ENCODE peak calls at places on chromosome 10, in four cellular contexts. G, C, A and Z are unnamed samples.

GRCh38 chr10:63712717-63713115 is 191.5 kb downstream of the REEP3 start:
- DNase-seq in C (no peak), A (no peak), G (no peak), Z (no peak)

GRCh38 chr10:42926831-42927230 is 144.2 kb downstream of the BMS1 start:
- DNase-seq in A (peak), C (peak), G (no peak), Z (no peak)

GRCh38 chr10:117272195-117273076 is 31.5 kb downstream of the SLC18A2 start:
- DNase-seq in C (no peak), G (no peak), A (no peak), Z (no peak)

GRCh38 chr10:123117644-123118409 is 17.9 kb upstream of the HMX3 start:
- DNase-seq in G (no peak), C (no peak), A (peak), Z (no peak)

GRCh38 chr10:86258488-86258887 is 108.1 kb downstream of the GRID1 start:
- DNase-seq in A (no peak), C (no peak), G (peak), Z (no peak)

GRCh38 chr10:94216201-94216600 is 146.5 kb downstream of the NOC3L start:
- DNase-seq in A (no peak), C (no peak), G (no peak), Z (no peak)

GRCh38 chr10:127937915-127938440 is 31.1 kb downstream of the PTPRE start:
- DNase-seq in C (no peak), G (no peak), A (no peak), Z (no peak)

GRCh38 chr10:97713828-97714400 is 384 bp downstream of the MARVELD1 start:
- DNase-seq in C (peak), G (peak), A (peak), Z (peak)

GRCh38 chr10:561721-562120 is 127.7 kb downstream of the DIP2C start:
- DNase-seq in A (no peak), G (no peak), C (no peak), Z (no peak)

GRCh38 chr10:86960003-86960862 is 1.8 kb downstream of the SNCG start:
- DNase-seq in A (peak), C (no peak), G (no peak), Z (peak)

GRCh38 chr10:95289003-95289920 is 1.5 kb downstream of the PDLIM1 start:
- DNase-seq in G (no peak), C (no peak), A (peak), Z (no peak)

GRCh38 chr10:62459500-62459899 is 85.3 kb downstream of the ZNF365 start:
- DNase-seq in A (no peak), G (no peak), C (no peak), Z (no peak)

GRCh38 chr10:132449826-132450211 is 52.8 kb downstream of the PWWP2B start:
- DNase-seq in G (no peak), A (no peak), C (no peak), Z (no peak)

GRCh38 chr10:71661942-71662341 is 57.6 kb downstream of the C10orf105 start:
- DNase-seq in A (no peak), C (no peak), G (no peak), Z (no peak)

GRCh38 chr10:110212119-110213006 is 5.0 kb downstream of the MXI1 start:
- DNase-seq in G (no peak), A (no peak), C (no peak), Z (no peak)

DNA sequence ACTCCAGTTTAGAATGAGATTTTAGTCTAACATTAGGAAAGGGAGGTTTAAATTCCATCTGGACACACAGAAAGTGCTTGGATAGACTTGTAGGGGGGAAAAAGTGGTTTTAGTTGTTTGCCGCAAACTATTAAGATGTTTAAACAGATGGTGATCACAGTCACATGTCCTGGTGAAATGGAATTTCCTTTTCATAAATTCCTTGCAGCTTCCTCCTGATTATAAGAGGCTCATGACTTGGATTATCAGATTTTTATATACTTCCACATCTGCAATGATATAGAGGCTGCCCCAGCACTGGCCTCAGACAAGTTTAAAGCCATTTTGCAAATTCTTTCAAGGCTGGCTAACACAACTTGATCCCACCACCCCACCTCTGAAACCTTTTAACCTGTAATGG is 106.4 kb upstream of the ARMC3 start:
- DNase-seq in C (no peak), G (peak), A (no peak), Z (peak)
- H2AFZ ChIP-seq in C (no peak), G (no peak), A (no peak), Z (peak)

DNA sequence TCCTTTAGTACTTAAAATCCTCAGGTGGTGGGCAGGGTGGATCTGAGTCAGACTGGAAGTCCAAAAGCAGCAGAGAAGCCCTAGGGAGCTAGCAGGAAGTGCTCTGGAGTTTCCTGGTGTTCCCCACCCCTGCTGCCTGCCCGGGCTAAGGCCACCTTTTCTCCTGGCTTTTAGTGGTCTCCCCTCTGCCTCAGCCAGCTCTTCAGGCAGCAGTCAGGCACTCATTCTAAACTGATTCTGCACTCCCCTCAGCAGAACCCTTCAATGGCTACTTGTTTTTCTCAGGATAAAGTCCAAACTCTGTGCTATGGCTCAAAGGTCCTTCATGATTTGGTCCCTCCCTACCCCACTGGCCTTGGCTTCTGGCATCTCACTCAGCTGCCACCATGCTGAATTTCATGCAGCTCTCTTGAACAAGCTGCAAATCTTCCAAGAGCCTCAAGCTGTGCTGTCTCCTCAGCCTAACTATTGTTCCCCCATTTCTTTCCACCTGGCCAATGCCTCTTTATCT is 28.9 kb upstream of the DNMBP start:
- DNase-seq in A (no peak), C (no peak), G (no peak), Z (no peak)
- H2AFZ ChIP-seq in A (peak), C (peak), G (peak), Z (peak)

DNA sequence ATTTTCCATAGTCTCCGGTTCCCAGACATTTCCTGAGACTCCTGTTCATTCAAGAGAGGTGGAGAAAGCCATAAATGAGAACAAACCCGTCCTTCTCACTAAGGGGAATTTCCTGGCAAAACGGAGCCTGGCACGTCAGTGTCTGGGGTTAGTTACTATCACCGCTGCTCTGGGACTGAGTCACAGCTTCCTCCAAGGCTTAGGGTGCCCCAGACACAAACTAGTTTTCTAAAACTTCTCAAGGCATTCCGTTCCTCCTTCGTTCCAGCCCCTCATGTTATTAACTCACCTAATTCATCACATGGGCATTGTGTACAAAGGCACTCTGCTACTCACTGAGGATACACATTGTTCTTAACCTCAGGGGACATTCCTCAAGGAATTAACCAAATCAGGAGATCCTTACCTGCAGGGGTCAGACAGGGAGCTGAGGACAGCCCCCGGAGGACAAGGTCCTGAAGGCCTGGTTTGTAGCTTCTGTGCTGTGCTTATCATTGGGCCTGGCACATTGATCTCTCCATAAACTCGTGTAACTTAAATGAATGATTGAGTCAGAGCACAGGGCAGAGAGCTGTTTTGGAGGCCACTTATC is 103.0 kb upstream of the KLF6 start:
- DNase-seq in G (peak), A (peak), C (peak), Z (peak)
- H2AFZ ChIP-seq in G (no peak), A (no peak), C (peak), Z (peak)

GRCh38 chr10:77932016-77932715 is 5.6 kb upstream of the DLG5 start:
- DNase-seq in G (no peak), C (no peak), A (no peak), Z (no peak)
- H2AFZ ChIP-seq in G (no peak), C (no peak), A (no peak), Z (no peak)

DNA sequence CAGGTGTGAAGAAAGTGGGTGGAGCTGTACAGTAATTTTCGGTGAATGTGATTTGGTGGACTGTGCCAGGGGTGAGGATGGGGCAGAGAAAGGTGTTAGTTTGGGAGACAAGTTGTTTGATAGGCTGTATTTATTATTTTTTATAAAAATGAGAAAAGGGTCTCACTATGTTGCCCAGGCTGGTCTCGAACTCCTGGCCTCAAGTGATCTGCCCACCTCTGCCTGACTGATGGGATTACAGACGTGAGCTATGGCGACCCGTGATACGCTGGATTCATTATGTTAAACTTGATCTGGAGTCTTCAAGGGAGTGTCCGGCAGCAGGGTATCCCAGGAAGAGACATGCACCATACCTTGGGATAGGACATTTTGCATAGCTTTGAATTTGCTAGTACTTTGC is 1.3 kb downstream of the KAT6B start:
- DNase-seq in A (no peak), G (no peak), C (no peak), Z (no peak)
- H2AFZ ChIP-seq in A (no peak), G (no peak), C (no peak), Z (no peak)

GRCh38 chr10:78623577-78624215 is 445.1 kb upstream of the ZMIZ1 start:
- DNase-seq in C (no peak), A (no peak), G (peak), Z (peak)
- H2AFZ ChIP-seq in C (no peak), A (no peak), G (no peak), Z (no peak)

GRCh38 chr10:30749368-30749767 is 119.8 kb upstream of the LYZL2 start:
- DNase-seq in C (no peak), G (no peak), A (no peak), Z (no peak)
- H2AFZ ChIP-seq in C (no peak), G (no peak), A (no peak), Z (no peak)

GRCh38 chr10:96608262-96608661 is 21.4 kb upstream of the TM9SF3 start:
- DNase-seq in A (no peak), C (no peak), G (no peak), Z (no peak)

GRCh38 chr10:96608815-96609214 is 22.0 kb upstream of the TM9SF3 start:
- DNase-seq in G (no peak), C (peak), A (no peak), Z (no peak)

GRCh38 chr10:96606946-96607345 is 20.1 kb upstream of the TM9SF3 start:
- DNase-seq in C (no peak), A (no peak), G (no peak), Z (no peak)

GRCh38 chr10:96610817-96611216 is 24.0 kb upstream of the TM9SF3 start:
- DNase-seq in A (no peak), G (no peak), C (no peak), Z (no peak)

DNA sequence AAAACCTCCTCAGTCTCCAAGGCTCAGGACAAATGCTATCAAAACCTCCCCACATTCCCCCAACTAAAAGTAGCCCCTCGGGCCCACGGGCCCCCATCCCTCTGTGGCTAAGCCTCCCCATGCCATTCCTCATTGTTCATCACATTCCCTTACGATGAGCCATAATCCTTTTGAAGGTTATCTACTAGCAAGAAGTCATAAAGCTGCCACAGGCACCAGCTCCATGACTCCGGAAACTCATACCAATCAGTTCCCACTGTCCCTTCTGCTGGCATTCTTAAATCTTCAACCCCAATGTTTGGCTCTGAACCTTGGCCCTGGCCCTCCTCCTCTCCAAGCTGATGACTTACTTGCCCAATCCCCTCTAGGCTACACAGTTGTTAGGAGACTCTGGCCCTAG is 19.4 kb upstream of the TM9SF3 start:
- DNase-seq in C (no peak), A (no peak), G (peak), Z (no peak)
- H2AFZ ChIP-seq in C (no peak), A (no peak), G (no peak), Z (no peak)

DNA sequence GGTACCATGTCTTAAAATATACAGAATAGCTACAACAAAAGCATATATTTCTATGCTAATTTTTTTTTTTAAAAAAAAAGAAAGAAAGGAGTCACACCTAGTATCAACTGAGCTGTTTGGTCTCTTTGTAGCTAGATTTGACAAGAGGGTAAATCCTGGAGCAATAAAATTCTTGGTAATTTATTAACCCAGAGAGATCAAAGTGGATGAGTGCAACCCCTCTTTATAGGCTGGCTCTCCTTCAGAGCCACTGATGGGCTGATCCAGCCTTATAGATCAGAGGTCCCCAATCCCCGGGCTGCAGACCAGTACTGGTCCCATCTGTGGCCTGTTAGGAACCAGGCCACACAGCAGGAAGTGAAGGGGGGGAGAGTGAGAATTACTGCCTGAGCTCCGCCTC is 19.8 kb upstream of the MRLN start:
- DNase-seq in C (no peak), G (no peak), A (no peak), Z (no peak)
- H2AFZ ChIP-seq in C (no peak), G (no peak), A (no peak), Z (no peak)